ENCODE peak calls at places on chromosomes 13 and 19, in ten cellular contexts. One of them, this sample, is unnamed. For H3K36me3, the result is how much of the 10 kb centered on the place peaks cover.

GRCh38 chr19:16524991-16525734 is 17.1 kb downstream of the CHERP start:
- DNase-seq in sigmoid colon: no peak
- DNase-seq in tibial nerve: no peak
- DNase-seq in K562: no peak
- DNase-seq in stomach: no peak
- DNase-seq in SK-N-SH: no peak
- DNase-seq in transverse colon: no peak
- DNase-seq in HepG2: no peak
- DNase-seq in suprapubic skin: peak
- DNase-seq in ovary: no peak
- DNase-seq in this sample: no peak

GRCh38 chr19:57803594-57804325 is 11.0 kb downstream of the ZNF552 start:
- DNase-seq in sigmoid colon: no peak
- DNase-seq in tibial nerve: no peak
- DNase-seq in K562: no peak
- DNase-seq in stomach: peak
- DNase-seq in SK-N-SH: peak
- DNase-seq in transverse colon: peak
- DNase-seq in HepG2: peak
- DNase-seq in suprapubic skin: no peak
- DNase-seq in ovary: no peak
- DNase-seq in this sample: no peak

GRCh38 chr13:59277106-59277505 is 886.6 kb downstream of the DIAPH3 start:
- DNase-seq in sigmoid colon: no peak
- DNase-seq in tibial nerve: no peak
- DNase-seq in K562: no peak
- DNase-seq in stomach: no peak
- DNase-seq in SK-N-SH: no peak
- DNase-seq in transverse colon: no peak
- DNase-seq in HepG2: no peak
- DNase-seq in suprapubic skin: no peak
- DNase-seq in ovary: no peak
- DNase-seq in this sample: no peak

GRCh38 chr19:289651-290538 is 1.3 kb downstream of the PLPP2 start:
- DNase-seq in sigmoid colon: no peak
- DNase-seq in tibial nerve: no peak
- DNase-seq in K562: peak
- DNase-seq in stomach: peak
- DNase-seq in SK-N-SH: peak
- DNase-seq in transverse colon: peak
- DNase-seq in HepG2: peak
- DNase-seq in suprapubic skin: no peak
- DNase-seq in ovary: no peak
- DNase-seq in this sample: peak

GRCh38 chr19:2426661-2427322 is 594 bp downstream of the TIMM13 start:
- DNase-seq in sigmoid colon: peak
- DNase-seq in tibial nerve: no peak
- DNase-seq in K562: peak
- DNase-seq in stomach: peak
- DNase-seq in SK-N-SH: peak
- DNase-seq in transverse colon: peak
- DNase-seq in HepG2: peak
- DNase-seq in suprapubic skin: peak
- DNase-seq in ovary: no peak
- DNase-seq in this sample: no peak

GRCh38 chr13:95956589-95957148 is 96.5 kb downstream of the UGGT2 start:
- DNase-seq in sigmoid colon: no peak
- DNase-seq in tibial nerve: no peak
- DNase-seq in K562: no peak
- DNase-seq in stomach: no peak
- DNase-seq in SK-N-SH: no peak
- DNase-seq in transverse colon: no peak
- DNase-seq in HepG2: no peak
- DNase-seq in suprapubic skin: no peak
- DNase-seq in ovary: no peak
- DNase-seq in this sample: no peak

GRCh38 chr13:41224113-41225110 is 30.0 kb upstream of the KBTBD7 start:
- DNase-seq in sigmoid colon: no peak
- DNase-seq in tibial nerve: no peak
- DNase-seq in K562: no peak
- DNase-seq in stomach: no peak
- DNase-seq in SK-N-SH: no peak
- DNase-seq in transverse colon: no peak
- DNase-seq in HepG2: no peak
- DNase-seq in suprapubic skin: no peak
- DNase-seq in ovary: no peak
- DNase-seq in this sample: no peak

GRCh38 chr13:92530364-92530763 is 696.2 kb upstream of the GPC6 start:
- DNase-seq in sigmoid colon: no peak
- DNase-seq in tibial nerve: no peak
- DNase-seq in K562: no peak
- DNase-seq in stomach: no peak
- DNase-seq in SK-N-SH: no peak
- DNase-seq in transverse colon: no peak
- DNase-seq in HepG2: no peak
- DNase-seq in suprapubic skin: no peak
- DNase-seq in ovary: no peak
- DNase-seq in this sample: no peak

GRCh38 chr19:29662604-29663404 is 2.5 kb upstream of the PLEKHF1 start:
- DNase-seq in sigmoid colon: peak
- DNase-seq in tibial nerve: no peak
- DNase-seq in K562: peak
- DNase-seq in stomach: peak
- DNase-seq in SK-N-SH: no peak
- DNase-seq in transverse colon: peak
- DNase-seq in HepG2: no peak
- DNase-seq in suprapubic skin: peak
- DNase-seq in ovary: peak
- DNase-seq in this sample: no peak

GRCh38 chr13:27026396-27026795 is 145.2 kb downstream of the USP12 start:
- DNase-seq in sigmoid colon: no peak
- DNase-seq in tibial nerve: no peak
- DNase-seq in K562: no peak
- DNase-seq in stomach: no peak
- DNase-seq in SK-N-SH: no peak
- DNase-seq in transverse colon: no peak
- DNase-seq in HepG2: no peak
- DNase-seq in suprapubic skin: no peak
- DNase-seq in ovary: no peak
- DNase-seq in this sample: no peak

GRCh38 chr19:39833160-39833463 is 850 bp downstream of the DYRK1B start:
- DNase-seq in sigmoid colon: no peak
- DNase-seq in tibial nerve: no peak
- DNase-seq in K562: no peak
- DNase-seq in stomach: no peak
- DNase-seq in SK-N-SH: no peak
- DNase-seq in transverse colon: no peak
- DNase-seq in HepG2: no peak
- DNase-seq in suprapubic skin: no peak
- DNase-seq in ovary: no peak
- DNase-seq in this sample: no peak
- H3K36me3 ChIP-seq in sigmoid colon: under half
- H3K36me3 ChIP-seq in tibial nerve: under half
- H3K36me3 ChIP-seq in K562: half or more
- H3K36me3 ChIP-seq in stomach: under half
- H3K36me3 ChIP-seq in SK-N-SH: under half
- H3K36me3 ChIP-seq in transverse colon: under half
- H3K36me3 ChIP-seq in HepG2: half or more
- H3K36me3 ChIP-seq in suprapubic skin: half or more
- H3K36me3 ChIP-seq in ovary: under half
- H3K36me3 ChIP-seq in this sample: half or more

GRCh38 chr19:4916292-4917082 is 7.2 kb downstream of the UHRF1 start:
- DNase-seq in sigmoid colon: no peak
- DNase-seq in tibial nerve: no peak
- DNase-seq in K562: no peak
- DNase-seq in stomach: no peak
- DNase-seq in SK-N-SH: no peak
- DNase-seq in transverse colon: peak
- DNase-seq in HepG2: no peak
- DNase-seq in suprapubic skin: peak
- DNase-seq in ovary: no peak
- DNase-seq in this sample: no peak

GRCh38 chr19:4911314-4911713 is 2.0 kb downstream of the UHRF1 start:
- DNase-seq in sigmoid colon: no peak
- DNase-seq in tibial nerve: no peak
- DNase-seq in K562: no peak
- DNase-seq in stomach: no peak
- DNase-seq in SK-N-SH: no peak
- DNase-seq in transverse colon: no peak
- DNase-seq in HepG2: no peak
- DNase-seq in suprapubic skin: no peak
- DNase-seq in ovary: no peak
- DNase-seq in this sample: no peak

GRCh38 chr19:4911786-4912672 is 2.7 kb downstream of the UHRF1 start:
- DNase-seq in sigmoid colon: peak
- DNase-seq in tibial nerve: peak
- DNase-seq in K562: peak
- DNase-seq in stomach: peak
- DNase-seq in SK-N-SH: peak
- DNase-seq in transverse colon: peak
- DNase-seq in HepG2: peak
- DNase-seq in suprapubic skin: peak
- DNase-seq in ovary: peak
- DNase-seq in this sample: peak

GRCh38 chr19:4914736-4915501 is 5.6 kb downstream of the UHRF1 start:
- DNase-seq in sigmoid colon: no peak
- DNase-seq in tibial nerve: no peak
- DNase-seq in K562: peak
- DNase-seq in stomach: peak
- DNase-seq in SK-N-SH: no peak
- DNase-seq in transverse colon: peak
- DNase-seq in HepG2: no peak
- DNase-seq in suprapubic skin: no peak
- DNase-seq in ovary: no peak
- DNase-seq in this sample: no peak

DNA sequence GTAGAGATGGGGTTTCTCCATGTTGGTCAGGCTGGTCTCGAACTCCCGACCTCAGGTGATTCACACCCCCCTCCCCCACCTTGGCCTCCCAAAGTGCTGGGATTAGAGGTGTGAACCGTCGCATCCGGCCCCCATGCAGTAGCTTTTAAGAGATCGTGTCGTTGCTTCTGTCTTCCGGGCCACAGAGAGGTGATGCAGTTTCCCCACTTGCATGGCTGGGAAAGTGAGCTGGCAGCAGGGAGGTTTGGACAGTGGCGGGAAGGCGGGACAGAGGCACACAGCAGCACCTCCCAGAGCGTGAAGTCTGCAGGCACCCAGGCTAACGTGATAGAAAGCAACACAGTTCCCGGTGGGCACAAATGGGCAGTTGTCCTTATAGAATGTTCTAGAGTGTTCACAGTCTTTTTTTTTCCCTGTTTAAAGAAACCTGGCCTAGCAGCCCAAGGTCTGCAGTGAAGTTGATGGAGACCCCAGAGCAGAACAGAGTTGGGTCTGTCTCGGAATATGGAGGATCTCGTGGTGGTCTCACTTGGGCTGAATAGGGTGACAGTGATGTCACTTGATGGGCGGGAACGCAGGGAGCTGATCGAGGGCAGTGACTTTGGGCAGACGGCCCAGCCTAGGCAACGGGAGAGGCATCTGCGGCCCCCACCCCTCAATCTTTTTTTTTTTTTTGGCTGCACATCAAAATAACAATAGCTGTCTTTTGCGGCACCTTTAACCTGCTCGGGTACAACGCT is 4.9 kb downstream of the UHRF1 start:
- DNase-seq in sigmoid colon: no peak
- DNase-seq in tibial nerve: no peak
- DNase-seq in K562: no peak
- DNase-seq in stomach: no peak
- DNase-seq in SK-N-SH: no peak
- DNase-seq in transverse colon: peak
- DNase-seq in HepG2: no peak
- DNase-seq in suprapubic skin: no peak
- DNase-seq in ovary: no peak
- DNase-seq in this sample: no peak
- TF ChIP-seq EP300 in sigmoid colon: no peak
- TF ChIP-seq EP300 in tibial nerve: no peak
- TF ChIP-seq EP300 in K562: no peak
- TF ChIP-seq EP300 in stomach: no peak
- TF ChIP-seq EP300 in SK-N-SH: no peak
- TF ChIP-seq EP300 in transverse colon: no peak
- TF ChIP-seq EP300 in HepG2: no peak
- TF ChIP-seq EP300 in suprapubic skin: no peak
- TF ChIP-seq EP300 in ovary: no peak
- TF ChIP-seq EP300 in this sample: no peak

GRCh38 chr19:7927605-7928333 is 1.8 kb upstream of the CTXN1 start:
- DNase-seq in sigmoid colon: no peak
- DNase-seq in tibial nerve: no peak
- DNase-seq in K562: no peak
- DNase-seq in stomach: no peak
- DNase-seq in SK-N-SH: no peak
- DNase-seq in transverse colon: no peak
- DNase-seq in HepG2: no peak
- DNase-seq in suprapubic skin: peak
- DNase-seq in ovary: peak
- DNase-seq in this sample: no peak

GRCh38 chr19:7925171-7925837 is 631 bp downstream of the CTXN1 start:
- DNase-seq in sigmoid colon: peak
- DNase-seq in tibial nerve: no peak
- DNase-seq in K562: peak
- DNase-seq in stomach: peak
- DNase-seq in SK-N-SH: peak
- DNase-seq in transverse colon: peak
- DNase-seq in HepG2: peak
- DNase-seq in suprapubic skin: peak
- DNase-seq in ovary: peak
- DNase-seq in this sample: peak

GRCh38 chr19:7926021-7926726 is at the start of gene CTXN1:
- DNase-seq in sigmoid colon: peak
- DNase-seq in tibial nerve: peak
- DNase-seq in K562: peak
- DNase-seq in stomach: peak
- DNase-seq in SK-N-SH: peak
- DNase-seq in transverse colon: peak
- DNase-seq in HepG2: no peak
- DNase-seq in suprapubic skin: peak
- DNase-seq in ovary: peak
- DNase-seq in this sample: peak

GRCh38 chr19:7928334-7928706 is 2.4 kb upstream of the CTXN1 start:
- DNase-seq in sigmoid colon: no peak
- DNase-seq in tibial nerve: no peak
- DNase-seq in K562: no peak
- DNase-seq in stomach: no peak
- DNase-seq in SK-N-SH: peak
- DNase-seq in transverse colon: no peak
- DNase-seq in HepG2: no peak
- DNase-seq in suprapubic skin: peak
- DNase-seq in ovary: peak
- DNase-seq in this sample: no peak

GRCh38 chr19:7926727-7927604 is 1.0 kb upstream of the CTXN1 start:
- DNase-seq in sigmoid colon: no peak
- DNase-seq in tibial nerve: no peak
- DNase-seq in K562: no peak
- DNase-seq in stomach: no peak
- DNase-seq in SK-N-SH: peak
- DNase-seq in transverse colon: no peak
- DNase-seq in HepG2: no peak
- DNase-seq in suprapubic skin: peak
- DNase-seq in ovary: peak
- DNase-seq in this sample: no peak
- H3K36me3 ChIP-seq in sigmoid colon: under half
- H3K36me3 ChIP-seq in tibial nerve: under half
- H3K36me3 ChIP-seq in K562: half or more
- H3K36me3 ChIP-seq in stomach: under half
- H3K36me3 ChIP-seq in SK-N-SH: under half
- H3K36me3 ChIP-seq in transverse colon: under half
- H3K36me3 ChIP-seq in HepG2: under half
- H3K36me3 ChIP-seq in suprapubic skin: under half
- H3K36me3 ChIP-seq in ovary: under half
- H3K36me3 ChIP-seq in this sample: under half

GRCh38 chr19:19059837-19060611 is 3.8 kb upstream of the SLC25A42 start:
- DNase-seq in sigmoid colon: no peak
- DNase-seq in tibial nerve: no peak
- DNase-seq in K562: peak
- DNase-seq in stomach: no peak
- DNase-seq in SK-N-SH: no peak
- DNase-seq in transverse colon: no peak
- DNase-seq in HepG2: no peak
- DNase-seq in suprapubic skin: no peak
- DNase-seq in ovary: no peak
- DNase-seq in this sample: no peak
- TF ChIP-seq EP300 in sigmoid colon: no peak
- TF ChIP-seq EP300 in tibial nerve: no peak
- TF ChIP-seq EP300 in K562: peak
- TF ChIP-seq EP300 in stomach: no peak
- TF ChIP-seq EP300 in SK-N-SH: no peak
- TF ChIP-seq EP300 in transverse colon: no peak
- TF ChIP-seq EP300 in HepG2: no peak
- TF ChIP-seq EP300 in suprapubic skin: no peak
- TF ChIP-seq EP300 in ovary: no peak
- TF ChIP-seq EP300 in this sample: no peak